ENCODE peak calls at places on chromosomes 13 and 19, in nine cellular contexts. P, O, S, Z, L, Y, K, F and A are unnamed samples.

GRCh38 chr13:59793107-59793506 is 370.6 kb downstream of the DIAPH3 start:
- DNase-seq in P (no peak), K (no peak), F (no peak), Z (no peak), S (no peak), O (no peak), L (no peak), Y (no peak), A (no peak)

GRCh38 chr19:14058182-14059092 is 3.4 kb downstream of the PALM3 start:
- DNase-seq in L (no peak), Y (no peak), Z (no peak), F (no peak), P (no peak), K (no peak), S (no peak), O (no peak), A (no peak)

GRCh38 chr19:58387338-58388174 is 487 bp downstream of the RPS5 start:
- DNase-seq in F (no peak), P (no peak), Z (peak; percentile 30), K (no peak), S (no peak), Y (no peak), O (no peak), L (no peak), A (no peak)

GRCh38 chr13:30038884-30039283 is 188.5 kb upstream of the UBL3 start:
- DNase-seq in P (no peak), L (no peak), F (no peak), K (no peak), O (no peak), Y (no peak), S (no peak), Z (no peak), A (no peak)

GRCh38 chr19:35169226-35169995 is 14.9 kb downstream of the FXYD5 start:
- DNase-seq in O (no peak), Y (no peak), F (no peak), S (no peak), P (no peak), K (no peak), L (no peak), Z (no peak), A (no peak)

GRCh38 chr19:38930776-38931761 is at the start of gene MRPS12:
- DNase-seq in K (peak; percentile 98), P (peak; percentile 97), L (no peak), F (peak; percentile 100), O (peak; percentile 92), Y (peak; percentile 98), S (peak; percentile 99), Z (peak; percentile 99), A (peak; percentile 94)

GRCh38 chr19:36420961-36421748 is 2.7 kb upstream of the ZFP82 start:
- DNase-seq in P (no peak), F (no peak), S (peak; percentile 16), K (no peak), Z (peak; percentile 73), Y (no peak), L (no peak), O (no peak), A (no peak)

GRCh38 chr19:2181618-2181997 is 17.9 kb downstream of the DOT1L start:
- DNase-seq in Z (no peak), F (no peak), O (no peak), L (no peak), Y (no peak), S (no peak), P (no peak), K (no peak), A (no peak)

GRCh38 chr19:8638078-8638619 is 7.7 kb downstream of the NFILZ start:
- DNase-seq in S (no peak), P (no peak), K (peak; percentile 17), L (no peak), F (no peak), Y (no peak), O (no peak), Z (peak; percentile 60), A (no peak)

GRCh38 chr19:50649433-50650391 is at the start of gene C19orf81:
- DNase-seq in P (no peak), K (no peak), F (no peak), Y (no peak), S (no peak), Z (peak; percentile 18), L (no peak), O (no peak), A (no peak)

GRCh38 chr19:42601811-42602443 is 7.2 kb upstream of the CEACAM8 start:
- DNase-seq in K (peak; percentile 21), O (no peak), Y (no peak), P (no peak), S (no peak), F (peak; percentile 25), Z (peak; percentile 34), L (no peak), A (no peak)

GRCh38 chr19:56912406-56912805 is 71.9 kb upstream of the PEG3 start:
- DNase-seq in L (no peak), F (no peak), Y (no peak), S (no peak), P (no peak), Z (no peak), K (no peak), O (no peak), A (no peak)

GRCh38 chr13:35485451-35485850 is 9.0 kb upstream of the MAB21L1 start:
- DNase-seq in F (no peak), K (no peak), S (no peak), L (no peak), P (no peak), O (no peak), Z (no peak), Y (no peak), A (no peak)

GRCh38 chr19:28737021-28737525 is 475.9 kb downstream of the UQCRFS1 start:
- DNase-seq in S (no peak), K (peak; percentile 1), L (no peak), Z (peak; percentile 20), Y (no peak), O (no peak), P (no peak), F (peak; percentile 61), A (no peak)

GRCh38 chr13:62212246-62212645 is 796.6 kb upstream of the PCDH20 start:
- DNase-seq in F (no peak), L (no peak), O (no peak), Y (no peak), K (no peak), Z (no peak), S (no peak), P (no peak), A (no peak)

GRCh38 chr13:35874704-35875103 is 256.5 kb downstream of the DCLK1 start:
- DNase-seq in O (no peak), Y (no peak), L (no peak), K (no peak), P (no peak), S (no peak), Z (no peak), F (no peak), A (no peak)